ENCODE peak calls at places on chromosome 7, in eight cellular contexts. Z is kidney; U is activated T-helper 9 cell treated with anti-CD3 and anti-CD28 coated beads, Interleukin-2, amount 50 U/mL, for 16 hours; S is mesendoderm; C is EL; I is NCI-H1092 treated with DMSO at 0.1 percent for 48 hours; F is left kidney; T is activated naive CD4-positive, alpha-beta T cell treated with Interleukin-2 at 50 U/mL for 16 hours. V is an unnamed sample.
A peak's percentile ranks its signal among the peaks of the same experiment; 100 is the strongest.

GRCh38 chr7:89926721-89927120 is 227.5 kb upstream of the STEAP1 start:
- DNase-seq in Z (no peak), U (no peak), S (no peak), C (no peak), I (no peak), F (no peak), T (no peak), V (no peak)

GRCh38 chr7:66430164-66430545 is 198.5 kb upstream of the KCTD7 start:
- DNase-seq in Z (no peak), U (no peak), S (no peak), C (no peak), I (no peak), F (peak; percentile 9), T (no peak), V (no peak)

GRCh38 chr7:66255533-66256100 is 50.5 kb downstream of the TPST1 start:
- DNase-seq in Z (no peak), U (no peak), S (no peak), C (peak; percentile 31), I (no peak), F (no peak), T (no peak), V (no peak)

GRCh38 chr7:116920359-116920758 is 32.9 kb upstream of the ST7 start:
- DNase-seq in Z (no peak), U (no peak), S (no peak), C (no peak), I (no peak), F (no peak), T (no peak), V (no peak)

GRCh38 chr7:23628370-23628769 is 31.2 kb downstream of the CCDC126 start:
- DNase-seq in Z (no peak), U (no peak), S (peak; percentile 13), C (no peak), I (no peak), F (no peak), T (no peak), V (no peak)

GRCh38 chr7:115793958-115794702 is 236.4 kb downstream of the TFEC start:
- DNase-seq in Z (no peak), U (no peak), S (no peak), C (no peak), I (no peak), F (no peak), T (no peak), V (no peak)

GRCh38 chr7:70696139-70696782 is 435.7 kb upstream of the GALNT17 start:
- DNase-seq in Z (no peak), U (no peak), S (peak; percentile 31), C (peak; percentile 33), I (peak; percentile 58), F (peak; percentile 45), T (no peak), V (no peak)

GRCh38 chr7:55526770-55527169 is 45.5 kb downstream of the VOPP1 start:
- DNase-seq in Z (no peak), U (no peak), S (peak; percentile 64), C (no peak), I (peak; percentile 91), F (peak; percentile 61), T (no peak), V (peak; percentile 68)

GRCh38 chr7:3910041-3910440 is 609.0 kb downstream of the SDK1 start:
- DNase-seq in Z (no peak), U (no peak), S (no peak), C (no peak), I (no peak), F (no peak), T (no peak), V (no peak)

GRCh38 chr7:30887464-30887872 is 24.2 kb upstream of the AQP1 start:
- DNase-seq in Z (no peak), U (no peak), S (peak; percentile 57), C (no peak), I (no peak), F (peak; percentile 62), T (no peak), V (no peak)

GRCh38 chr7:46559194-46559576 is 638.1 kb upstream of the IGFBP3 start:
- DNase-seq in Z (no peak), U (no peak), S (no peak), C (peak; percentile 84), I (no peak), F (no peak), T (no peak), V (no peak)

GRCh38 chr7:94276797-94277196 is 117.9 kb upstream of the COL1A2 start:
- DNase-seq in Z (no peak), U (no peak), S (peak; percentile 76), C (peak; percentile 53), I (peak; percentile 21), F (peak; percentile 58), T (no peak), V (peak; percentile 62)

GRCh38 chr7:111274882-111275281 is 184.0 kb downstream of the LRRN3 start:
- DNase-seq in Z (no peak), U (no peak), S (peak; percentile 14), C (peak; percentile 15), I (no peak), F (no peak), T (no peak), V (no peak)

V was measured in GM23338.